ENCODE peak calls at places on chromosomes 1 and 21, in seven cellular contexts. I is kidney tubule cell; D is activated T-cell treated with anti-CD3 and anti-CD28 coated beads for 1 hour; E is adrenal gland; G is fibroblast of the conjunctiva; B is activated T-helper 9 cell treated with anti-CD3 and anti-CD28 coated beads, Interleukin-2, amount 50 U/mL, for 16 hours; H is mucosa of gallbladder. U is an unnamed sample.

GRCh38 chr21:23963454-23963853 is 1643.8 kb downstream of the MRPL39 start:
- DNase-seq in I (no peak), D (no peak), E (no peak), G (no peak), B (no peak), H (no peak), U (no peak)

GRCh38 chr21:46557919-46558392 is 46.9 kb downstream of the S100B start:
- DNase-seq in I (no peak), D (no peak), E (peak; percentile 43), G (no peak), B (no peak), H (no peak), U (no peak)

GRCh38 chr1:172809751-172810150 is 150.8 kb downstream of the FASLG start:
- DNase-seq in I (no peak), D (no peak), E (no peak), G (no peak), B (no peak), H (no peak), U (no peak)

GRCh38 chr1:10267946-10268345 is 57.6 kb downstream of the KIF1B start:
- DNase-seq in I (no peak), D (no peak), E (no peak), G (no peak), B (no peak), H (no peak), U (no peak)

GRCh38 chr1:92619466-92620189 is 132.9 kb upstream of the GFI1 start:
- DNase-seq in I (no peak), D (no peak), E (no peak), G (no peak), B (no peak), H (no peak), U (no peak)

GRCh38 chr1:95282496-95282850 is 48.5 kb downstream of the RWDD3 start:
- DNase-seq in I (no peak), D (no peak), E (no peak), G (no peak), B (no peak), H (no peak), U (no peak)

GRCh38 chr1:6975991-6976390 is 190.7 kb downstream of the CAMTA1 start:
- DNase-seq in I (no peak), D (no peak), E (no peak), G (no peak), B (no peak), H (no peak), U (no peak)

GRCh38 chr1:35845766-35846165 is 37.2 kb upstream of the AGO1 start:
- DNase-seq in I (no peak), D (no peak), E (peak; percentile 45), G (no peak), B (no peak), H (no peak), U (no peak)

GRCh38 chr1:19478241-19478780 is 7.0 kb downstream of the CAPZB start:
- DNase-seq in I (no peak), D (no peak), E (no peak), G (no peak), B (no peak), H (no peak), U (no peak)

GRCh38 chr1:113437554-113438341 is 47.4 kb downstream of the MAGI3 start:
- DNase-seq in I (no peak), D (no peak), E (no peak), G (no peak), B (no peak), H (no peak), U (no peak)

GRCh38 chr1:14809186-14809981 is 210.9 kb downstream of the KAZN start:
- DNase-seq in I (no peak), D (no peak), E (no peak), G (no peak), B (no peak), H (no peak), U (no peak)

GRCh38 chr1:189175889-189176288 is 1301.8 kb downstream of the BRINP3 start:
- DNase-seq in I (no peak), D (no peak), E (no peak), G (no peak), B (no peak), H (no peak), U (no peak)

GRCh38 chr1:7298749-7299151 is 472.3 kb upstream of the VAMP3 start:
- DNase-seq in I (peak; percentile 68), D (no peak), E (peak; percentile 38), G (peak; percentile 53), B (no peak), H (no peak), U (peak; percentile 32)

GRCh38 chr1:201137579-201138310 is 10.8 kb upstream of the ASCL5 start:
- DNase-seq in I (peak; percentile 85), D (no peak), E (peak; percentile 85), G (peak; percentile 66), B (no peak), H (peak; percentile 64), U (peak; percentile 93)

U was measured in AG08395.